ENCODE peak calls at places on chromosome 21, in five cellular contexts. W is GM12892, X is A549, R is occipital lobe, U is fibroblast of mammary gland. Z is an unnamed sample.

GRCh38 chr21:20996421-20997307 is 1.5 kb upstream of the NCAM2 start:
- DNase-seq in W (no peak), X (no peak), R (no peak), U (no peak), Z (no peak)

GRCh38 chr21:43639470-43640178 is 19.7 kb downstream of the HSF2BP start:
- DNase-seq in W (no peak), X (no peak), R (no peak), U (peak; percentile 87), Z (no peak)

GRCh38 chr21:34242973-34243372 is 120.8 kb upstream of the KCNE2 start:
- DNase-seq in W (no peak), X (no peak), R (no peak), U (no peak), Z (no peak)

GRCh38 chr21:33831962-33832659 is 83.5 kb downstream of the ATP5PO start:
- DNase-seq in W (no peak), X (no peak), R (no peak), U (no peak), Z (no peak)

GRCh38 chr21:35994605-35995004 is 65.7 kb downstream of the SETD4 start:
- DNase-seq in W (no peak), X (no peak), R (no peak), U (no peak), Z (no peak)

GRCh38 chr21:28516996-28517592 is 475.6 kb downstream of the LTN1 start:
- DNase-seq in W (peak; percentile 9), X (peak; percentile 2), R (peak; percentile 2), U (peak; percentile 27), Z (peak; percentile 71)

GRCh38 chr21:45105906-45106485 is 31.6 kb downstream of the ADARB1 start:
- DNase-seq in W (no peak), X (no peak), R (no peak), U (no peak), Z (peak; percentile 42)

GRCh38 chr21:26077523-26077922 is 93.0 kb downstream of the APP start:
- DNase-seq in W (no peak), X (no peak), R (no peak), U (no peak), Z (no peak)

GRCh38 chr21:45020629-45021427 is 53.6 kb upstream of the ADARB1 start:
- DNase-seq in W (no peak), X (no peak), R (no peak), U (no peak), Z (no peak)

GRCh38 chr21:45479691-45480675 is 62.3 kb downstream of the SLC19A1 start:
- DNase-seq in W (no peak), X (no peak), R (no peak), U (no peak), Z (no peak)

GRCh38 chr21:37036177-37036576 is 29.7 kb downstream of the RIPPLY3 start:
- DNase-seq in W (no peak), X (no peak), R (no peak), U (no peak), Z (no peak)

GRCh38 chr21:32712043-32712442 is 15.8 kb downstream of the SYNJ1 start:
- DNase-seq in W (no peak), X (no peak), R (no peak), U (no peak), Z (no peak)

GRCh38 chr21:45076245-45076661 is 1.9 kb downstream of the ADARB1 start:
- DNase-seq in W (no peak), X (no peak), R (no peak), U (no peak), Z (no peak)

GRCh38 chr21:35256468-35256988 is 207.4 kb upstream of the RUNX1 start:
- DNase-seq in W (no peak), X (peak; percentile 58), R (peak; percentile 3), U (peak; percentile 98), Z (peak; percentile 48)

GRCh38 chr21:38853421-38853919 is 47.7 kb downstream of the ETS2 start:
- DNase-seq in W (no peak), X (peak; percentile 34), R (no peak), U (peak; percentile 95), Z (no peak)

GRCh38 chr21:36747114-36747814 is 48.3 kb downstream of the SIM2 start:
- DNase-seq in W (no peak), X (no peak), R (no peak), U (no peak), Z (no peak)

GRCh38 chr21:42437786-42438185 is 34.1 kb downstream of the UBASH3A start:
- DNase-seq in W (no peak), X (no peak), R (no peak), U (no peak), Z (no peak)

GRCh38 chr21:15190837-15191236 is 126.0 kb upstream of the NRIP1 start:
- DNase-seq in W (no peak), X (no peak), R (no peak), U (no peak), Z (no peak)

GRCh38 chr21:36693144-36694040 is 5.5 kb upstream of the SIM2 start:
- DNase-seq in W (no peak), X (no peak), R (no peak), U (no peak), Z (no peak)

Z was measured in HEK293T.